ENCODE peak calls at places on chromosomes 4 and X, in four cellular contexts. M, S, J and I are unnamed samples.

GRCh38 chrX:67351411-67351810 is 192.4 kb upstream of the AR start:
- DNase-seq in M (no peak), J (no peak), S (no peak), I (no peak)

GRCh38 chrX:86047174-86047991 is at the start of gene CHM:
- DNase-seq in S (peak; percentile 57), J (peak; percentile 78), M (peak; percentile 72), I (peak; percentile 65)

GRCh38 chr4:2843909-2844584 is 403 bp downstream of the ADD1 start:
- DNase-seq in S (no peak), J (no peak), M (no peak), I (peak; percentile 26)

GRCh38 chrX:148958896-148959295 is 458.5 kb downstream of the AFF2 start:
- DNase-seq in M (no peak), S (no peak), J (no peak), I (no peak)

GRCh38 chr4:153564630-153565525 is 98.7 kb downstream of the TMEM131L start:
- DNase-seq in S (no peak), J (peak; percentile 48), M (no peak), I (no peak)

GRCh38 chrX:87402256-87402655 is 115.3 kb upstream of the KLHL4 start:
- DNase-seq in J (no peak), S (no peak), M (no peak), I (no peak)

GRCh38 chr4:165326831-165327210 is 648 bp upstream of the MSMO1 start:
- DNase-seq in S (no peak), J (no peak), M (peak; percentile 30), I (peak; percentile 39)

GRCh38 chrX:15202458-15203177 is 67.3 kb downstream of the ASB9 start:
- DNase-seq in S (no peak), M (no peak), J (peak; percentile 85), I (peak; percentile 3)

GRCh38 chr4:106358899-106359298 is 9.7 kb downstream of the GIMD1 start:
- DNase-seq in M (no peak), S (no peak), J (peak; percentile 90), I (no peak)

GRCh38 chr4:81531410-81531809 is 59.7 kb upstream of the RASGEF1B start:
- DNase-seq in S (no peak), J (no peak), M (no peak), I (no peak)

GRCh38 chrX:111756486-111756885 is 75.5 kb downstream of the ALG13 start:
- DNase-seq in M (no peak), S (no peak), J (no peak), I (no peak)

GRCh38 chr4:61359301-61359700 is 159.2 kb downstream of the ADGRL3 start:
- DNase-seq in M (no peak), J (no peak), S (no peak), I (no peak)

GRCh38 chr4:167032876-167033275 is 201.4 kb downstream of the SPOCK3 start:
- DNase-seq in M (no peak), J (peak; percentile 16), S (no peak), I (no peak)

GRCh38 chr4:188008377-188008776 is 12.8 kb downstream of the ZFP42 start:
- DNase-seq in J (peak; percentile 52), S (no peak), M (no peak), I (no peak)

GRCh38 chrX:50579955-50580354 is 109.3 kb upstream of the DGKK start:
- DNase-seq in J (peak; percentile 22), S (peak; percentile 59), M (peak; percentile 17), I (peak; percentile 41)

GRCh38 chrX:131762802-131763234 is 218.9 kb downstream of the OR13H1 start:
- DNase-seq in J (peak; percentile 17), M (no peak), S (no peak), I (peak; percentile 23)

GRCh38 chr4:8215001-8215427 is 15.9 kb downstream of the SH3TC1 start:
- DNase-seq in M (no peak), J (peak; percentile 63), S (no peak), I (no peak)

GRCh38 chr4:74934822-74935326 is 2.0 kb downstream of the PARM1 start:
- DNase-seq in S (no peak), M (no peak), J (no peak), I (no peak)

GRCh38 chr4:164508836-164509235 is 245.1 kb upstream of the SMIM31 start:
- DNase-seq in M (no peak), J (no peak), S (no peak), I (no peak)

GRCh38 chr4:176791591-176792347 is 953 bp downstream of the VEGFC start:
- DNase-seq in J (no peak), S (no peak), M (no peak), I (peak; percentile 16)

GRCh38 chrX:19361701-19362100 is 18.0 kb downstream of the PDHA1 start:
- DNase-seq in M (no peak), S (no peak), J (no peak), I (no peak)

GRCh38 chr4:70496231-70496630 is 22.1 kb upstream of the AMTN start:
- DNase-seq in S (no peak), J (no peak), M (no peak), I (no peak)

DNA sequence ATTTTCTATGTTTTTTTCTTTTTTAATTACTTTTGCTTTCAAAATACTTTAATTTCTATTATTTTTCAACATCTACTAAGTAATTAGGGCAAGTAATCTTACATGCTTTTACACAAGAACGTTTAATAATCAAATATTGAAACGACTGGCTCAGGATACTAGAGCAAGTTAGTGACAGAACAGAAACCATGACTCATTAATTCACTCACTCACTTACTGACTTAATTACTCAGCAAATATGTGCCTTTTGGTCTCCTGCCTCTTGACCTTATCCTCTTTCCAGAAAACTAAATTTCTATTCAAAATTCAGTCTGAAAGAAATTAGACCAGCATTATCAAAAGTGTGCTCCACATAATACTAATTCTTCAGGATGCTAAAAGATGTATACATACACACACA is 314.9 kb upstream of the TEX13C start:
- DNase-seq in J (no peak), M (no peak), S (no peak), I (no peak)
- TF ChIP-seq CTCF in J (no peak), M (no peak), S (no peak), I (no peak)

DNA sequence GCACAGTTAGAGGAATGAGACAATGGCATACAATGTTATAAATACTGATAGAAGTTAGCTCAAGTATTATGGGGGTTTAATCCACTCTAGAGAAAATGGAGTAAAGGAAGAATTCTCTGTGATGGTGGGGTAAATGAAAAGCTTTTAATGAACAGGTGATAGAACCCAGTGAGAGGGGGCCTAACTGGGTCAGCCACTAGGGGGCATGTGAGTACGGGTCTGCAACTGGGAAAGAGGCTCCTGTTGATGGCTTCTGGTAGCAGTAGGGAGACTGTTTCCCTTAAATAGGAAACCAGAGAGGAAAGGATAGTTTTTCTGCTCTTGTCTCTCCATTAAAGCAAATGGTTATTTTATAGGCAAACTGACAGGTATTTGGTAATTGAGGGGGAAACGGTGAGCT is 132.8 kb upstream of the GPR101 start:
- DNase-seq in J (no peak), S (no peak), M (peak; percentile 23), I (no peak)
- TF ChIP-seq CTCF in J (peak; percentile 3), S (peak; percentile 34), M (peak; percentile 58), I (peak; percentile 13)

DNA sequence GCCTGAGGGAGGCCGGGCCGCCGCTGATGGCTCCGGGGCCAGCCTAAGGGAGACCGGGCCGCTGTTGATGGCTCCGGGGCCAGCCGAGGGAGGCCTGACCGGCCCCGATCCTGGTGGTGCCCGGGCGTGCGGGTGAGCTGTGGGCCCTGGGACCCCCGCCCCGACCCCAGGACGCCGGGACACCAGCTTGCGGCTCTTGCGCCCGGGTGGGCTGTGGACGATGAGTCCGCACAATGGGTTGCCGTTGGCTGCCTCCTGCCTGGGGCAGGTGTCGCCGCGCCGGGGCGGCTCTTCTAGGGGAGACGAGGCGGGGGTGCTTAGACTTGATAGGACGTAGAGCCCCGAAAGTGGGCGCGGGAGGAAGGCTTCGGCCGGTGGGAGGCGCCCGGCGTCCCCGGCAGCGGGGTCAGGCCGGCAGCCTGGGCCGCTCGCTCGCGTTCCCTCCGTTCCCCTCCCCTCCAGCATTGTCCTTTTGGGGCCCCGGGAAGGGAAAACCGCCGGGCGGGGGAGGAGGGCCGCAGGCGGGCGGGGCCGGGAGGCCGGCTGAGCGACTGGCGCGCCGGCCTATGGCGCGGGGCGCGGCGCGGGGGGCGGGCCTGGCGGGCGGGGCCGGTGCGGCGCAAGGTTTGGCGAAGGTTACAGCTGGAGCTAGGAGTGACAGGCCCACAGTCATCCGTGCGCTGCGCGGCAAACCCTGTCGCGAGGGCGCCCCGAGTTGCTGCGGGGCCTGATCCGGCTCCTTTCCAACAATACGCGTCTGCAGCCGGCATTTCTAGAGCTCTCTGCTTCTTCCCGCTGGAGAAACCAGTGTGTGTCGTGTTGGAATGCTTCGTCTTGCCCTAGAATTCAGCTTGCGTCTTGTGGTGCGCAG is 819 bp downstream of the KIAA0232 start:
- DNase-seq in J (peak; percentile 58), M (peak; percentile 91), S (peak; percentile 52), I (peak; percentile 96)
- TF ChIP-seq CTCF in J (no peak), M (peak; percentile 18), S (no peak), I (peak; percentile 22)

GRCh38 chrX:108704839-108705238 is 31.5 kb downstream of the IRS4 start:
- DNase-seq in M (no peak), J (no peak), S (no peak), I (no peak)

GRCh38 chrX:108701633-108702032 is 34.7 kb downstream of the IRS4 start:
- DNase-seq in M (no peak), S (no peak), J (no peak), I (no peak)

GRCh38 chrX:108696690-108697089 is 39.7 kb downstream of the IRS4 start:
- DNase-seq in M (no peak), J (no peak), S (no peak), I (no peak)

GRCh38 chrX:108699368-108699767 is 37.0 kb downstream of the IRS4 start:
- DNase-seq in J (peak; percentile 2), M (no peak), S (peak; percentile 16), I (peak; percentile 2)
- TF ChIP-seq CTCF in J (peak; percentile 24), M (peak; percentile 39), S (no peak), I (peak; percentile 36)

DNA sequence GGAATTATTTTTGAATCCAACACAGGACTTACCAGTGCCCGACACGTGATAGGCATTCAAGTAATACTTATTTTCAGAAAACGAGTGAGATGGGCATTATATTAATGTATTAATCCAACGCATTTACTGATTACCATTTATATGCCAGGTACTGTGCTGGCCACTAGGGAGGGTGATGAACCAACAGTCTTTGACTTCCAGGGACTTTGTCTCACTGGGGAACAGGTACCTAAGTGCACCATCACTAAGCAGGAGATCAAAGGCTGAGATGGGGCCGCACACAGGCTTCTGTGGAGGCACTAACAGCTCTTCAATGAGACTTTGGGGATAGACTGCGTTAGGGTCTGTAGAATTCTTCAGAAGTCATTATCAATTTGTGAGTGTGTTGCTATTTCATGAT is 5.7 kb upstream of the TADA2B start:
- DNase-seq in J (no peak), M (no peak), S (no peak), I (no peak)
- TF ChIP-seq CTCF in J (no peak), M (peak; percentile 26), S (peak; percentile 40), I (peak; percentile 9)